ENCODE peak calls at places on chromosome 5, in ten cellular contexts. R is IMR-90, A is GM06990, K is hepatocyte, M is AG04450, L is dorsolateral prefrontal cortex, U is psoas muscle, X is A549, I is tibial artery, T is fibroblast of lung. C is an unnamed sample.

GRCh38 chr5:72138943-72139467 is 31.7 kb downstream of the MAP1B start:
- DNase-seq in R (peak), A (peak), K (no peak), M (peak), L (no peak), U (no peak), X (no peak), I (no peak), T (peak), C (peak)

GRCh38 chr5:172678902-172679301 is 37.8 kb downstream of the NEURL1B start:
- DNase-seq in R (no peak), A (no peak), K (peak), M (no peak), L (peak), U (peak), X (no peak), I (peak), T (no peak), C (no peak)

GRCh38 chr5:116320486-116320885 is 235.7 kb downstream of the COMMD10 start:
- DNase-seq in R (peak), A (no peak), K (no peak), M (no peak), L (no peak), U (no peak), X (no peak), I (no peak), T (peak), C (peak)

GRCh38 chr5:42650111-42650510 is 106.5 kb upstream of the CCDC152 start:
- DNase-seq in R (no peak), A (no peak), K (no peak), M (no peak), L (no peak), U (no peak), X (no peak), I (no peak), T (no peak), C (no peak)

GRCh38 chr5:67003906-67004729 is 192.5 kb downstream of the CD180 start:
- DNase-seq in R (peak), A (peak), K (peak), M (peak), L (peak), U (peak), X (peak), I (peak), T (peak), C (peak)

GRCh38 chr5:14305045-14305444 is 161.9 kb downstream of the TRIO start:
- DNase-seq in R (peak), A (no peak), K (peak), M (peak), L (no peak), U (no peak), X (peak), I (no peak), T (peak), C (peak)

GRCh38 chr5:43192558-43193170 is 639 bp downstream of the NIM1K start:
- DNase-seq in R (peak), A (peak), K (peak), M (no peak), L (peak), U (peak), X (no peak), I (no peak), T (peak), C (no peak)

GRCh38 chr5:36147681-36148080 is 4.0 kb downstream of the LMBRD2 start:
- DNase-seq in R (peak), A (no peak), K (no peak), M (no peak), L (no peak), U (no peak), X (no peak), I (no peak), T (peak), C (no peak)

GRCh38 chr5:6243706-6244105 is 134.6 kb downstream of the MED10 start:
- DNase-seq in R (no peak), A (no peak), K (no peak), M (no peak), L (no peak), U (no peak), X (no peak), I (no peak), T (no peak), C (no peak)

GRCh38 chr5:172854451-172854871 is 20.4 kb downstream of the ERGIC1 start:
- DNase-seq in R (peak), A (no peak), K (no peak), M (no peak), L (no peak), U (peak), X (no peak), I (peak), T (no peak), C (no peak)

GRCh38 chr5:174190073-174190675 is 144.7 kb downstream of the NSG2 start:
- DNase-seq in R (no peak), A (no peak), K (no peak), M (no peak), L (no peak), U (no peak), X (no peak), I (no peak), T (no peak), C (no peak)

GRCh38 chr5:101785090-101785489 is 511.0 kb downstream of the SLCO4C1 start:
- DNase-seq in R (no peak), A (no peak), K (no peak), M (no peak), L (no peak), U (no peak), X (no peak), I (no peak), T (no peak), C (no peak)

GRCh38 chr5:56350030-56350594 is 117.0 kb upstream of the ANKRD55 start:
- DNase-seq in R (no peak), A (no peak), K (no peak), M (no peak), L (no peak), U (no peak), X (no peak), I (no peak), T (no peak), C (no peak)

GRCh38 chr5:79858097-79858723 is 132.9 kb downstream of the MTX3 start:
- DNase-seq in R (peak), A (no peak), K (peak), M (no peak), L (peak), U (peak), X (peak), I (peak), T (peak), C (no peak)

GRCh38 chr5:154446183-154447073 is 631 bp downstream of the SAP30L start:
- DNase-seq in R (peak), A (peak), K (peak), M (no peak), L (peak), U (peak), X (peak), I (peak), T (peak), C (no peak)

GRCh38 chr5:13346401-13346800 is 598.1 kb downstream of the DNAH5 start:
- DNase-seq in R (no peak), A (no peak), K (no peak), M (no peak), L (no peak), U (no peak), X (no peak), I (no peak), T (peak), C (no peak)

GRCh38 chr5:174503086-174503460 is 221.3 kb upstream of the MSX2 start:
- DNase-seq in R (no peak), A (no peak), K (no peak), M (no peak), L (no peak), U (no peak), X (no peak), I (no peak), T (no peak), C (no peak)

GRCh38 chr5:124289641-124290201 is 456.7 kb downstream of the ZNF608 start:
- DNase-seq in R (no peak), A (no peak), K (no peak), M (no peak), L (peak), U (no peak), X (no peak), I (no peak), T (no peak), C (no peak)

GRCh38 chr5:111668713-111669112 is 88.3 kb downstream of the NREP start:
- DNase-seq in R (peak), A (no peak), K (no peak), M (no peak), L (no peak), U (no peak), X (no peak), I (no peak), T (no peak), C (peak)

GRCh38 chr5:77420940-77421339 is 71.2 kb downstream of the WDR41 start:
- DNase-seq in R (no peak), A (no peak), K (no peak), M (no peak), L (no peak), U (no peak), X (no peak), I (no peak), T (no peak), C (no peak)

GRCh38 chr5:58085800-58086199 is 374.1 kb downstream of the PLK2 start:
- DNase-seq in R (peak), A (no peak), K (no peak), M (no peak), L (no peak), U (no peak), X (peak), I (no peak), T (peak), C (no peak)

GRCh38 chr5:88732181-88732633 is 150.8 kb downstream of the MEF2C start:
- DNase-seq in R (no peak), A (peak), K (no peak), M (no peak), L (no peak), U (peak), X (no peak), I (peak), T (peak), C (no peak)

GRCh38 chr5:132054697-132055440 is 5.6 kb upstream of the IL3 start:
- DNase-seq in R (no peak), A (no peak), K (no peak), M (no peak), L (no peak), U (no peak), X (no peak), I (no peak), T (no peak), C (no peak)

GRCh38 chr5:151470440-151470839 is 23.0 kb downstream of the SLC36A1 start:
- DNase-seq in R (peak), A (no peak), K (no peak), M (no peak), L (no peak), U (no peak), X (no peak), I (no peak), T (peak), C (no peak)

GRCh38 chr5:72366324-72366976 is 46.3 kb downstream of the PTCD2 start:
- DNase-seq in R (peak), A (no peak), K (peak), M (peak), L (peak), U (peak), X (peak), I (peak), T (peak), C (no peak)

GRCh38 chr5:177472460-177473441 is 683 bp downstream of the DBN1 start:
- DNase-seq in R (no peak), A (peak), K (peak), M (no peak), L (no peak), U (peak), X (no peak), I (no peak), T (peak), C (no peak)

GRCh38 chr5:153629027-153629426 is 138.6 kb downstream of the GRIA1 start:
- DNase-seq in R (peak), A (no peak), K (peak), M (peak), L (peak), U (no peak), X (peak), I (peak), T (peak), C (peak)

GRCh38 chr5:79287907-79288306 is 52.0 kb downstream of the JMY start:
- DNase-seq in R (no peak), A (no peak), K (no peak), M (no peak), L (no peak), U (no peak), X (no peak), I (no peak), T (no peak), C (no peak)

GRCh38 chr5:177520906-177521513 is 4.2 kb upstream of the DDX41 start:
- DNase-seq in R (no peak), A (no peak), K (no peak), M (no peak), L (no peak), U (no peak), X (no peak), I (no peak), T (no peak), C (no peak)

GRCh38 chr5:58773744-58774441 is 191.0 kb downstream of the RAB3C start:
- DNase-seq in R (no peak), A (no peak), K (no peak), M (no peak), L (peak), U (no peak), X (no peak), I (no peak), T (no peak), C (no peak)

GRCh38 chr5:67315082-67315801 is 118.6 kb upstream of the CD180 start:
- DNase-seq in R (peak), A (no peak), K (no peak), M (no peak), L (peak), U (no peak), X (no peak), I (peak), T (peak), C (peak)

DNA sequence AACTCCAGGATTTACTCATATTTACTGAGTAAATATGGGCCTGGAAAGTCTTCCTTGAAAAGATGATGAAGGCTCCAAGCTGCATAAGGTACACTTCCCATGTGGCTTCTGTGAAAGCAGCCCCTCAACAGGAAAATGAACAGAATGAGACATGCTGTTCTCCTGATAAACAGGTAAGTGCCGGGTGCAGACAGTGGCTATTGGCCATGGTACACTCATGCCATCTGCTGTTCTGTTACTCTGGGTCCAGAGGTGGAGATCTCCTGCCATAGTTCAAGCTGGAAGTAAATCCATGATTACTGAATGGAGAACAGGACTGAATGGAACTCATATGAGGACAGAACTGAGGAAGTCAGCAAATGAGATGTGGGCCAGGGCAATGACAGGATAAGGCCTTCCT is 103.6 kb downstream of the SLIT3 start:
- DNase-seq in R (no peak), A (no peak), K (peak), M (no peak), L (peak), U (no peak), X (peak), I (no peak), T (no peak), C (no peak)
- TF ChIP-seq CTCF in R (no peak), A (no peak), K (peak), M (no peak), L (no peak), U (no peak), X (no peak), I (no peak), T (no peak), C (no peak)

GRCh38 chr5:76379316-76379715 is 23.8 kb upstream of the IQGAP2 start:
- DNase-seq in R (no peak), A (no peak), K (no peak), M (no peak), L (no peak), U (no peak), X (no peak), I (no peak), T (no peak), C (no peak)
- H3K4me3 ChIP-seq in R (no peak), A (no peak), K (no peak), M (no peak), L (no peak), U (no peak), X (no peak), I (no peak), T (no peak), C (no peak)

GRCh38 chr5:97046270-97046982 is 96.0 kb downstream of the LIX1 start:
- DNase-seq in R (peak), A (no peak), K (no peak), M (no peak), L (no peak), U (no peak), X (peak), I (no peak), T (peak), C (peak)
- TF ChIP-seq CTCF in R (no peak), A (no peak), K (no peak), M (no peak), L (no peak), U (no peak), X (no peak), I (no peak), T (no peak), C (no peak)

DNA sequence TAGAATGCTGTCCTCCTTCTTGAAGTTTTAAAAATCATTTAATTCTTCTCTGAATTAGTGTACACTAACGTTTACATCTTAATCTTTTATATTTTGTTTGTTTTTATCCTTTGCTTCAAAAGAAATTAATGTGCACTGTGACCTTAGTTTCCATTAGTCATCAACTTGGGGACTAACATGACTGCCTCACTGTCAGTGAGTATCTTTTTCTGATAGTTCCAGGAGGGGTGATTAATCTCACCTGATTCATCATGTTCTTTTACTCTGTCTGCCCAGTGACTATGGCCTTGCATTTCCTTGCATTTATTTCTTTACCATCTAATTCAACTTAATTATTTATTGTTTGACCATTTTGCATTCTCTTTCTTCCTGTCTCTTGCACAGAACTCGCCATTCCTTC is 33.4 kb upstream of the NR3C1 start:
- DNase-seq in R (peak), A (no peak), K (no peak), M (no peak), L (no peak), U (no peak), X (no peak), I (no peak), T (peak), C (no peak)
- H3K4me3 ChIP-seq in R (no peak), A (no peak), K (no peak), M (no peak), L (no peak), U (no peak), X (no peak), I (no peak), T (no peak), C (no peak)

GRCh38 chr5:170479484-170479883 is 24.3 kb upstream of the KCNIP1 start:
- DNase-seq in R (peak), A (no peak), K (peak), M (no peak), L (no peak), U (no peak), X (peak), I (no peak), T (peak), C (no peak)
- TF ChIP-seq CTCF in R (no peak), A (no peak), K (peak), M (no peak), L (no peak), U (no peak), X (peak), I (no peak), T (no peak), C (no peak)

GRCh38 chr5:110588241-110588962 is 138.1 kb downstream of the TMEM232 start:
- DNase-seq in R (no peak), A (no peak), K (no peak), M (no peak), L (no peak), U (no peak), X (no peak), I (no peak), T (no peak), C (no peak)
- H3K4me3 ChIP-seq in R (no peak), A (no peak), K (no peak), M (no peak), L (no peak), U (no peak), X (no peak), I (no peak), T (no peak), C (no peak)

GRCh38 chr5:171598279-171599152 is 179.1 kb downstream of the FGF18 start:
- DNase-seq in R (no peak), A (no peak), K (no peak), M (no peak), L (no peak), U (no peak), X (no peak), I (no peak), T (no peak), C (no peak)

GRCh38 chr5:171595801-171596231 is 176.4 kb downstream of the FGF18 start:
- DNase-seq in R (peak), A (no peak), K (no peak), M (peak), L (no peak), U (peak), X (peak), I (peak), T (peak), C (no peak)

GRCh38 chr5:171595401-171595800 is 176.0 kb downstream of the FGF18 start:
- DNase-seq in R (no peak), A (no peak), K (no peak), M (no peak), L (no peak), U (no peak), X (no peak), I (no peak), T (peak), C (no peak)

GRCh38 chr5:171599396-171599795 is 179.9 kb downstream of the FGF18 start:
- DNase-seq in R (no peak), A (no peak), K (no peak), M (no peak), L (no peak), U (no peak), X (no peak), I (no peak), T (no peak), C (no peak)

DNA sequence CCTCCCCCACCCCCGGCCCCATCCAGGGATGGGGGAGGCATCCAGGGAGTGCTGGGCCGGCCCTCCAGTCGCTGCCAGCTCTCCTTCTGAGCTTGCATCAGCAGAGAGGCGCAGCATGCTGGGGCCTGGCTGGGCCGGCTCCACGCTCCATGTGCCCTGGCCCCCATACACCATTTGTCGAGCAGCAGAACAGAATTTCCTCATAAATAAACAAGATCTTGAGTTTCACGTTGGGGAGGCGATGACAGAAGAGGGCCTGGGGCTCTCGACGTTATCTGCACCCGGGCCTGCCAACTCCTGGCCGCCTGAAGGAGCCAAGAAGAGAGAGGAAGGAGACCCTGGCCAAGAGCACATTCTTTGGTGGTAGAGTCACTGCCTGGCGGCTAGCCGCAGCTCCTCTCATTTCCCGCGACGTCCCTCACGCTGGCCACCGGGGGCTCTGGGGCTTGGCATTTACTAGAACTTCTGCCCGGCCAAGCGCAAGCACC is 177.0 kb downstream of the FGF18 start:
- DNase-seq in R (peak), A (no peak), K (peak), M (peak), L (no peak), U (peak), X (no peak), I (peak), T (peak), C (no peak)
- TF ChIP-seq CTCF in R (peak), A (no peak), K (no peak), M (peak), L (no peak), U (no peak), X (no peak), I (peak), T (peak), C (no peak)

DNA sequence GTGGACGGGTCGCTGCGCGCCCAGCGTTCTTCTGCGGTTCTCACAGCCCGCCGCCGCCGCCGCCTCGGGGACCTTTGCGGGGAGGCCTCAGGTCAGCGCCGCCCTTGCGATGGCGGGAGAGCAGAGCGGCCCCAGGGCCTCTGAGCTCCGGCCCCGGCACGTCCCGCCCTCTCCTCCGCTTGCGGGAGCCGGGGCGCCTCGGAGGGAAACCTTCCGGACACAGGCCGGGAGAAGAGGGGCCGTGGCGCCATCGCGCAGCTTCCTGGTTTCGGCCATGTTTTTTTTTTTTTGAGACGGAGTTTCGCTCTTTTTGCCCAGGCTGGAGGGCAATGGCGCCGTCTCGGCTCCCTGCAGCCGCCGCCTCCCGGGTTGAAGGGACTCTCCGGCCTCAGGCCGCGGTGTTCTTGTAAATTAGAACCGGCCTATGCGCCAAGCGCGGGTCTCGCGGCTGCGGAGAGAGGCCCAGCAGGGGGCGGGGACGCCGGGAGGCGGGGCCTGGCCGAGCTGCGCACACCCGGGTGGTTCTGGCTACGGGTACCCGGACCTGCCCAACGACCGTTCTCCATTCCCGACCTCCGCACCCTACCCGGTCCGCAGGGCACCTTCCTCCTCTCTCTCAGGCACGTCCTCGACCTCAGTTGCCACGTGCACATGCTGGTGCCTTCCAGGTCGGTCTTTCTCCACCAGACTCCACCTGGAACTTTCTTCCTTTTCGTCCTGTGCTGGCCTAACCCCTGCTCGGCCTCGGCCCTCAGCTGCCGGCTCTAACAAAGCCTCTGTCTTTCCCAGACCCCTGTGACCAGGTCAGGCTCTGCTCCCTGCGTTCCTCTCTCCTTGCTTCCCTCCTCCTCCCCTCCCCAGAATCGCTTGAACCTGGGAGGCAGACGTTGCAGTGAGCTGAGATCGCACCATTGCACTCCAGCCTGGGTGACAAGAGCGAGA is 28.8 kb upstream of the MGAT1 start:
- DNase-seq in R (peak), A (peak), K (peak), M (peak), L (peak), U (peak), X (peak), I (peak), T (peak), C (no peak)
- H3K4me3 ChIP-seq in R (peak), A (peak), K (peak), M (peak), L (peak), U (peak), X (peak), I (peak), T (peak), C (peak)